ENCODE peak calls at places on chromosomes 1 and 21, in four cellular contexts. S is A549, X is SK-N-SH, W is K562. Y is an unnamed sample.

GRCh38 chr1:13600762-13601483 is 17.3 kb downstream of the PDPN start:
- DNase-seq in S (no peak), X (no peak), W (no peak), Y (no peak)

GRCh38 chr1:81699234-81699633 is 101.5 kb upstream of the ADGRL2 start:
- DNase-seq in S (peak; percentile 44), X (no peak), W (no peak), Y (no peak)

GRCh38 chr1:209547626-209548025 is 35.9 kb upstream of the CAMK1G start:
- DNase-seq in S (no peak), X (no peak), W (no peak), Y (no peak)

GRCh38 chr1:147665521-147665920 is 4.8 kb downstream of the ACP6 start:
- DNase-seq in S (peak; percentile 20), X (no peak), W (no peak), Y (no peak)

GRCh38 chr1:184793967-184794366 is 39.3 kb upstream of the EDEM3 start:
- DNase-seq in S (no peak), X (no peak), W (no peak), Y (no peak)

GRCh38 chr1:115669886-115670285 is 28.1 kb downstream of the VANGL1 start:
- DNase-seq in S (no peak), X (no peak), W (no peak), Y (no peak)

GRCh38 chr1:11929849-11930248 is 3.6 kb upstream of the KIAA2013 start:
- DNase-seq in S (peak; percentile 32), X (peak; percentile 79), W (no peak), Y (no peak)

GRCh38 chr21:34243562-34243961 is 120.2 kb upstream of the KCNE2 start:
- DNase-seq in S (peak; percentile 16), X (peak; percentile 20), W (no peak), Y (no peak)

GRCh38 chr1:110243581-110243980 is 33.5 kb downstream of the KCNC4 start:
- DNase-seq in S (no peak), X (no peak), W (no peak), Y (no peak)

GRCh38 chr1:6889875-6890480 is 104.7 kb downstream of the CAMTA1 start:
- DNase-seq in S (peak; percentile 51), X (peak; percentile 69), W (peak; percentile 62), Y (no peak)

DNA sequence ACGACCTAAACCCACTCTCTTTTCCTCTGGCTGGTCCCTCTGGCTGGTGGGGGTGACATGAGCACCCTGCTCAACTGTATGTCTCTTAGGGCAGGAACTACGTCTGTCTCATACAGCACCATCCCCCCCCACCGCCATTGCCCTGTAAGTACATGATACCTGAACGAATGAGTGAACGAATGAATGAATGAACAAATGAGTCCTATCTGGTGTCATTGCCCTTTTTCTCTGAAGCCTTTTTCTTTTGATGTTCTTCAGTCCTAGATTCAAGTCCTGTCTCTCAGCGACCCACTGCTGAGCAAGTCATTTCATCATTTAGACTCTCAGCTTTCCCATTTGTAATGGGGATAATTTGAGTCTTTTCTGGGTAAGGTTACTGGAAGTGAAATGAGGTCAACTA is 10.8 kb downstream of the MATN1 start:
- DNase-seq in S (no peak), X (no peak), W (no peak), Y (no peak)
- TF ChIP-seq MAX in S (no peak), X (no peak), W (no peak), Y (no peak)

DNA sequence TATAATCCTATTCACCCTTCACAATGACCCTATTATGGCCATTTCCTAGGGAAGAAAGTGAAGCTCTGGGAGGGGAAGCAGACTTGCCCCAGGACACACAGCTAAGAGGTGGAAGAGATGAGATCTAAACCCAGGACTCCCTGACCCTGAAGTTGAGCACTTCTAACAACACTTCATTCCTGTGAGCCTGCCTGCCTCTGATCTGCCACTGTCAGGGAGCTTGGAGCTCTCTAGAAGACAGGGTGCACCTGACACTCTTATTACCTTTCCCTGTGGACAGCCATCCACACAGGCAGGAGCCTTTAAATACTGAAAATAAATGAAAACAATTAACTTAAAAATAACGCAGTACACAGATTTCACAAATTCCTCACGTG is 599 bp downstream of the MKNK1 start:
- DNase-seq in S (no peak), X (no peak), W (no peak), Y (no peak)
- TF ChIP-seq RFX5 in S (no peak), X (no peak), W (no peak), Y (no peak)

GRCh38 chr1:113538225-113538624 is 147.9 kb downstream of the MAGI3 start:
- DNase-seq in S (no peak), X (no peak), W (no peak), Y (no peak)

GRCh38 chr1:113536182-113536780 is 146.0 kb downstream of the MAGI3 start:
- DNase-seq in S (no peak), X (no peak), W (no peak), Y (no peak)

GRCh38 chr1:113534130-113534817 is 144.0 kb downstream of the MAGI3 start:
- DNase-seq in S (peak; percentile 16), X (no peak), W (no peak), Y (no peak)

GRCh38 chr1:113533061-113533460 is 142.7 kb downstream of the MAGI3 start:
- DNase-seq in S (no peak), X (no peak), W (no peak), Y (no peak)

GRCh38 chr1:113534875-113535274 is 144.6 kb downstream of the MAGI3 start:
- DNase-seq in S (no peak), X (peak; percentile 46), W (no peak), Y (no peak)
- TF ChIP-seq RCOR1 in S (no peak), X (no peak), W (no peak), Y (no peak)

DNA sequence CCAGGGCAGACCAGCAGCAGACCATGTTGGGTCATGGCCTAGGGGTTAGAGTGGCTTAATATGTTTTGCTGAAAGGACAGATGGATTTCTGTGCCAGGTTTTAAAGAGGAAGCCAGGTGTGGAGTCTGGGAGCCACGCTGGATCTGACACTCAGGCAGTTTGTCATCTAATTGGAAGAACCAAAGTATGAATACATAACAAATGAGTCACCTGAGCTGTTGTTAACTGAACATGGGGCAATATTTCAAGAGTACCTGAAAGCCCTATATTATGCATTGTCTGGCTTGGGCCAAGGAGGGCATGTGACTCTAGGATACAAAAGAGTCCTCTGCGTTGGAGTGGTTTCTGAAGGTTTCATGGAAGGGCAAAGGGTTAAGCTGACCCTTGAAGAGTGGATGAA is 70.6 kb downstream of the LMO4 start:
- DNase-seq in S (no peak), X (no peak), W (no peak), Y (no peak)
- TF ChIP-seq MAX in S (no peak), X (no peak), W (no peak), Y (no peak)

DNA sequence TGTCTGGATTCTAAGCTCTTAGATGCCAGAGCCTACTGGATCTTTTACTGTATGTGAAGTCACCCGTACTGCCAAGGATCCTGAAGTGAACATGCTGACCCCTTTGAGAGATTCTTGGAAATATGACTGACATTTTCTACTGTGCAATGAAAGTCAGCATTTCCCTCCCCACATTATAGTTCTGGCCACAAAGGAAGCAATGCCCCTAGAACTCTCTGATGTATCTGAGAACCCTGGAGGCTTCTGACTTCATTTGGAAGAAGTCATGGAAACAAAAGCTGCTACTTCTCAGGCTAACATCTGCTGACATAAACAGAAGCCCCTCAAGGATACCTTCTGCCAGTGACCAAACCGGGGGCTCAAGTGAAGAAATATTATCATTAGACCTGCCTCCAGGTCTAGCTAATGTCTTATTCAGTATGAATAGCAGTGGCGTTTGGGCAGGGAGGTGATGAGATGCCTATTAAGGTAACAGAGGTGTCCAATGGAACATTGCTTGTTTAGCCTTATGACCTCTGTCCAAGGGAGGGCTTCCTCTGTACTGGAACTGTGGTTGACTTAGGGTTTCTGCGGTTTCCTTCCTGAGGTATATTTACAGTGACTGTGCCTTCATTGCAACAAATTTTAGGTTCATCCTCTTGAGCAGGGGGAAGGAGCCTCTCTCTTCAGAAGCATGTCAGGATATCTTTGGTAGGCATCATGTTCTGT is 161.5 kb downstream of the PBX1 start:
- DNase-seq in S (no peak), X (no peak), W (no peak), Y (no peak)
- TF ChIP-seq RFX5 in S (no peak), X (no peak), W (no peak), Y (no peak)

GRCh38 chr1:205613854-205614412 is 17.9 kb downstream of the ELK4 start:
- DNase-seq in S (no peak), X (no peak), W (no peak), Y (no peak)

GRCh38 chr1:205610781-205611473 is 20.9 kb downstream of the ELK4 start:
- DNase-seq in S (no peak), X (no peak), W (no peak), Y (no peak)

GRCh38 chr1:205612104-205612503 is 19.7 kb downstream of the ELK4 start:
- DNase-seq in S (no peak), X (no peak), W (no peak), Y (no peak)

GRCh38 chr1:205612556-205612955 is 19.3 kb downstream of the ELK4 start:
- DNase-seq in S (no peak), X (no peak), W (no peak), Y (no peak)

GRCh38 chr1:205610036-205610435 is 21.8 kb downstream of the ELK4 start:
- DNase-seq in S (no peak), X (no peak), W (no peak), Y (no peak)
- TF ChIP-seq RCOR1 in S (no peak), X (no peak), W (no peak), Y (no peak)

GRCh38 chr1:151509350-151510019 is 1.7 kb upstream of the CGN start:
- DNase-seq in S (no peak), X (no peak), W (no peak), Y (no peak)

GRCh38 chr1:151510614-151510956 is 602 bp upstream of the CGN start:
- DNase-seq in S (no peak), X (no peak), W (no peak), Y (no peak)

GRCh38 chr1:151510020-151510405 is 1.2 kb upstream of the CGN start:
- DNase-seq in S (peak; percentile 45), X (no peak), W (no peak), Y (no peak)

GRCh38 chr1:151510957-151511635 is at the start of gene CGN:
- DNase-seq in S (peak; percentile 85), X (peak; percentile 99), W (peak; percentile 95), Y (no peak)

DNA sequence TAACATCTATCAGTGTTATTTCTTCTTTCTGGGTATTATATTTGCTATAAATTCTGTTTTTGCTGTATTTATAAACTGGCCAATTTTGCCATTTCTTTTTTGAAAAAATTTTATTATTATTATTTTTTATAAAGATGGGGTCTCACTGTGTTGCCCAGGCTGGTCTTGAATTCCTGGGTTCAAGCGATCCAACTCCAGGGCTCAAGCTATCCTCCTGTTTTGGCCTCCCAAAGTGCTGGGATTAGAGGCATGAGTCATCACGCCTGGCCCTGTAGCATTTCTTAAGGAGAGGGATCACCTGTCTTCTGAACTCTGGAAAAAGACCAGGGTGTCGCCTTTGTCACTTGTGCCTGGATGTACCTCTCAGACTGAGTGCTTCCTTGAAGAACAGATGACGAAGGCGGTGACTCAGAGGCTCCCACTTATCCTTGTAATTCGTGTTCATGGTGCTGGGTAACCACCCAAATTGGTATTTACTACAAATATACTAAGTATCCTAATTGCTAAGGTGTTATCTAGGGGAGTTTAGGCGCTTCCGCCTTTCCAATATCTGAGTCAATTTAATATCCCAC is 2.4 kb upstream of the CGN start:
- DNase-seq in S (peak; percentile 57), X (no peak), W (peak; percentile 41), Y (no peak)
- TF ChIP-seq MAX in S (no peak), X (no peak), W (no peak), Y (no peak)